ENCODE peak calls at places on chromosomes 11 and 22, in eight cellular contexts. U, Z, D, L, B, O, I and V are unnamed samples.

GRCh38 chr11:18617688-18618340 is 16.3 kb downstream of the SPTY2D1 start:
- DNase-seq in U (peak; percentile 15), Z (no peak), D (no peak), L (no peak), B (no peak), O (no peak), I (no peak), V (no peak)

GRCh38 chr22:27113211-27114030 is 456.0 kb downstream of the MIAT start:
- DNase-seq in U (no peak), Z (no peak), D (peak; percentile 59), L (no peak), B (peak; percentile 91), O (peak; percentile 79), I (no peak), V (peak; percentile 52)

GRCh38 chr22:26570126-26570525 is 19.8 kb downstream of the TPST2 start:
- DNase-seq in U (no peak), Z (no peak), D (no peak), L (no peak), B (no peak), O (no peak), I (no peak), V (no peak)

GRCh38 chr11:1918436-1919315 is 827 bp upstream of the TNNT3 start:
- DNase-seq in U (no peak), Z (no peak), D (no peak), L (no peak), B (no peak), O (no peak), I (no peak), V (no peak)

GRCh38 chr11:121418625-121419114 is 33.4 kb upstream of the SORL1 start:
- DNase-seq in U (no peak), Z (no peak), D (peak; percentile 36), L (no peak), B (no peak), O (peak; percentile 12), I (no peak), V (no peak)

GRCh38 chr11:77351281-77351905 is 49.9 kb upstream of the GDPD4 start:
- DNase-seq in U (no peak), Z (no peak), D (no peak), L (no peak), B (no peak), O (no peak), I (no peak), V (no peak)

GRCh38 chr11:69249641-69250502 is 44.1 kb upstream of the MYEOV start:
- DNase-seq in U (no peak), Z (no peak), D (no peak), L (peak; percentile 78), B (peak; percentile 52), O (no peak), I (peak; percentile 67), V (no peak)

GRCh38 chr11:96024666-96025065 is 100.8 kb upstream of the MTMR2 start:
- DNase-seq in U (no peak), Z (no peak), D (no peak), L (no peak), B (no peak), O (no peak), I (no peak), V (no peak)

GRCh38 chr22:40928657-40929056 is 22.5 kb upstream of the RBX1 start:
- DNase-seq in U (no peak), Z (no peak), D (no peak), L (no peak), B (no peak), O (no peak), I (no peak), V (no peak)

GRCh38 chr22:19051381-19051780 is 70.8 kb downstream of the DGCR2 start:
- DNase-seq in U (no peak), Z (no peak), D (no peak), L (no peak), B (no peak), O (no peak), I (no peak), V (no peak)

GRCh38 chr11:57567512-57568329 is at the start of gene UBE2L6:
- DNase-seq in U (no peak), Z (peak; percentile 82), D (peak; percentile 87), L (peak; percentile 88), B (peak; percentile 74), O (peak; percentile 40), I (peak; percentile 80), V (peak; percentile 85)

GRCh38 chr11:103927535-103927934 is 108.9 kb upstream of the DDI1 start:
- DNase-seq in U (no peak), Z (no peak), D (no peak), L (no peak), B (no peak), O (no peak), I (no peak), V (no peak)

GRCh38 chr11:84865791-84866535 is 761.2 kb downstream of the DLG2 start:
- DNase-seq in U (no peak), Z (no peak), D (no peak), L (no peak), B (no peak), O (no peak), I (no peak), V (no peak)

GRCh38 chr11:43895601-43896000 is 15.0 kb downstream of the ALKBH3 start:
- DNase-seq in U (no peak), Z (no peak), D (no peak), L (no peak), B (no peak), O (no peak), I (no peak), V (no peak)

GRCh38 chr22:41513391-41513790 is 30.9 kb downstream of the POLR3H start:
- DNase-seq in U (no peak), Z (no peak), D (no peak), L (no peak), B (no peak), O (no peak), I (no peak), V (no peak)

GRCh38 chr11:8593935-8594909 is at the start of gene STK33:
- DNase-seq in U (no peak), Z (peak; percentile 62), D (peak; percentile 63), L (no peak), B (peak; percentile 71), O (no peak), I (peak; percentile 88), V (peak; percentile 66)

GRCh38 chr22:50620861-50621490 is 7.0 kb downstream of the ARSA start:
- DNase-seq in U (peak; percentile 86), Z (no peak), D (peak; percentile 45), L (no peak), B (no peak), O (no peak), I (no peak), V (no peak)

GRCh38 chr11:48052183-48053040 is 72.1 kb downstream of the PTPRJ start:
- DNase-seq in U (no peak), Z (no peak), D (peak; percentile 25), L (no peak), B (no peak), O (no peak), I (peak; percentile 57), V (peak; percentile 90)

GRCh38 chr11:60798631-60799030 is 13.5 kb downstream of the MS4A10 start:
- DNase-seq in U (no peak), Z (no peak), D (no peak), L (no peak), B (no peak), O (no peak), I (no peak), V (no peak)

GRCh38 chr11:116357769-116358544 is 414.8 kb downstream of the BUD13 start:
- DNase-seq in U (no peak), Z (no peak), D (peak; percentile 37), L (no peak), B (no peak), O (no peak), I (peak; percentile 88), V (no peak)

GRCh38 chr11:116366451-116366850 is 406.3 kb downstream of the BUD13 start:
- DNase-seq in U (no peak), Z (no peak), D (no peak), L (no peak), B (no peak), O (no peak), I (no peak), V (no peak)

GRCh38 chr11:116355104-116355503 is 417.7 kb downstream of the BUD13 start:
- DNase-seq in U (no peak), Z (no peak), D (no peak), L (no peak), B (no peak), O (no peak), I (no peak), V (no peak)

GRCh38 chr11:116364357-116364756 is 408.4 kb downstream of the BUD13 start:
- DNase-seq in U (no peak), Z (no peak), D (no peak), L (no peak), B (no peak), O (no peak), I (no peak), V (no peak)

GRCh38 chr11:116360542-116360941 is 412.2 kb downstream of the BUD13 start:
- DNase-seq in U (no peak), Z (no peak), D (no peak), L (no peak), B (no peak), O (no peak), I (no peak), V (no peak)
- TF ChIP-seq EP300 in U (no peak), Z (no peak), D (no peak), L (no peak), B (no peak), O (no peak), I (no peak), V (no peak)

GRCh38 chr22:43136801-43137200 is 6.4 kb downstream of the MCAT start:
- DNase-seq in U (no peak), Z (no peak), D (no peak), L (no peak), B (no peak), O (no peak), I (no peak), V (no peak)

GRCh38 chr22:43134553-43134952 is 8.6 kb downstream of the MCAT start:
- DNase-seq in U (no peak), Z (no peak), D (no peak), L (no peak), B (no peak), O (no peak), I (no peak), V (no peak)

GRCh38 chr22:43133401-43133800 is 9.8 kb downstream of the MCAT start:
- DNase-seq in U (no peak), Z (no peak), D (no peak), L (no peak), B (no peak), O (no peak), I (no peak), V (no peak)

GRCh38 chr22:43135565-43135964 is 7.6 kb downstream of the MCAT start:
- DNase-seq in U (no peak), Z (no peak), D (no peak), L (no peak), B (no peak), O (no peak), I (no peak), V (no peak)

GRCh38 chr22:43136255-43136654 is 6.9 kb downstream of the MCAT start:
- DNase-seq in U (no peak), Z (no peak), D (peak; percentile 57), L (no peak), B (no peak), O (no peak), I (peak; percentile 56), V (peak; percentile 58)
- H3K36me3 ChIP-seq in U (peaks cover 6% of the 10 kb centered on the region), Z (no peaks in the 10 kb centered on the region), D (no peaks in the 10 kb centered on the region), L (peaks cover 79% of the 10 kb centered on the region), B (peaks cover 37% of the 10 kb centered on the region), O (no peaks in the 10 kb centered on the region), I (peaks cover 31% of the 10 kb centered on the region), V (peaks cover 97% of the 10 kb centered on the region)

GRCh38 chr11:63769719-63770443 is 1.3 kb upstream of the ZFTA start:
- DNase-seq in U (no peak), Z (peak; percentile 24), D (no peak), L (no peak), B (peak; percentile 67), O (no peak), I (peak; percentile 67), V (no peak)
- H3K4me3 ChIP-seq in U (peak overlapping the region; percentile 68), Z (peak overlapping the region; percentile 78), D (peak overlapping the region; percentile 79), L (peak overlapping the region; percentile 94), B (peak overlapping the region; percentile 72), O (peak overlapping the region; percentile 86), I (peak overlapping the region; percentile 82), V (peak overlapping the region; percentile 92)

GRCh38 chr22:24232124-24232523 is 12.8 kb downstream of the GGT5 start:
- DNase-seq in U (no peak), Z (no peak), D (no peak), L (no peak), B (no peak), O (no peak), I (no peak), V (no peak)
- TF ChIP-seq EP300 in U (no peak), Z (no peak), D (no peak), L (no peak), B (no peak), O (no peak), I (no peak), V (no peak)